ENCODE peak calls at places on chromosomes 16 and 17, in five cellular contexts. N, T, V, I and Z are unnamed samples.
A peak's percentile ranks its signal among the peaks of the same experiment; 100 is the strongest.

GRCh38 chr16:50671644-50672260 is 9.4 kb downstream of the SNX20 start:
- DNase-seq in V (no peak), N (no peak), I (no peak), T (no peak), Z (no peak)

GRCh38 chr16:85370881-85371651 is 242.1 kb upstream of the GSE1 start:
- DNase-seq in N (no peak), V (no peak), T (no peak), I (no peak), Z (peak; percentile 73)

GRCh38 chr17:74475189-74475588 is 8.8 kb downstream of the CD300A start:
- DNase-seq in V (no peak), I (no peak), T (no peak), N (no peak), Z (no peak)

GRCh38 chr16:80121522-80121909 is 419.3 kb upstream of the DYNLRB2 start:
- DNase-seq in V (no peak), T (no peak), N (no peak), I (no peak), Z (no peak)

GRCh38 chr16:58843675-58844074 is 109.6 kb upstream of the GOT2 start:
- DNase-seq in I (no peak), N (no peak), T (peak; percentile 35), V (no peak), Z (no peak)

GRCh38 chr17:12140685-12141084 is 120.0 kb downstream of the MAP2K4 start:
- DNase-seq in I (no peak), V (no peak), T (no peak), N (no peak), Z (no peak)

GRCh38 chr16:15509593-15510520 is 75.5 kb downstream of the BMERB1 start:
- DNase-seq in T (no peak), V (no peak), N (no peak), I (no peak), Z (no peak)

GRCh38 chr17:2092253-2092652 is 37.4 kb downstream of the HIC1 start:
- DNase-seq in V (no peak), N (no peak), I (peak; percentile 76), T (no peak), Z (no peak)

GRCh38 chr16:6689643-6690042 is 643.0 kb upstream of the RBFOX1 start:
- DNase-seq in V (no peak), N (no peak), I (no peak), T (no peak), Z (no peak)

GRCh38 chr16:75254359-75254837 is 3.0 kb upstream of the BCAR1 start:
- DNase-seq in N (no peak), T (no peak), V (no peak), I (peak; percentile 98), Z (no peak)

GRCh38 chr16:74982303-74982702 is 2.6 kb downstream of the WDR59 start:
- DNase-seq in V (no peak), T (no peak), N (no peak), I (no peak), Z (no peak)

GRCh38 chr17:53033297-53033696 is 789.4 kb upstream of the KIF2B start:
- DNase-seq in T (no peak), I (no peak), N (no peak), V (no peak), Z (no peak)
- H3K4me1 ChIP-seq in T (peaks cover 3% of the 10 kb centered on the region), I (no peaks in the 10 kb centered on the region), N (no peaks in the 10 kb centered on the region), V (no peaks in the 10 kb centered on the region), Z (no peaks in the 10 kb centered on the region)

GRCh38 chr17:5444209-5444608 is 5.3 kb upstream of the C1QBP start:
- DNase-seq in V (no peak), I (no peak), T (no peak), N (no peak), Z (no peak)
- H3K36me3 ChIP-seq in V (no peaks in the 10 kb centered on the region), I (peaks cover 17% of the 10 kb centered on the region), T (peaks cover 33% of the 10 kb centered on the region), N (no peaks in the 10 kb centered on the region), Z (no peaks in the 10 kb centered on the region)

DNA sequence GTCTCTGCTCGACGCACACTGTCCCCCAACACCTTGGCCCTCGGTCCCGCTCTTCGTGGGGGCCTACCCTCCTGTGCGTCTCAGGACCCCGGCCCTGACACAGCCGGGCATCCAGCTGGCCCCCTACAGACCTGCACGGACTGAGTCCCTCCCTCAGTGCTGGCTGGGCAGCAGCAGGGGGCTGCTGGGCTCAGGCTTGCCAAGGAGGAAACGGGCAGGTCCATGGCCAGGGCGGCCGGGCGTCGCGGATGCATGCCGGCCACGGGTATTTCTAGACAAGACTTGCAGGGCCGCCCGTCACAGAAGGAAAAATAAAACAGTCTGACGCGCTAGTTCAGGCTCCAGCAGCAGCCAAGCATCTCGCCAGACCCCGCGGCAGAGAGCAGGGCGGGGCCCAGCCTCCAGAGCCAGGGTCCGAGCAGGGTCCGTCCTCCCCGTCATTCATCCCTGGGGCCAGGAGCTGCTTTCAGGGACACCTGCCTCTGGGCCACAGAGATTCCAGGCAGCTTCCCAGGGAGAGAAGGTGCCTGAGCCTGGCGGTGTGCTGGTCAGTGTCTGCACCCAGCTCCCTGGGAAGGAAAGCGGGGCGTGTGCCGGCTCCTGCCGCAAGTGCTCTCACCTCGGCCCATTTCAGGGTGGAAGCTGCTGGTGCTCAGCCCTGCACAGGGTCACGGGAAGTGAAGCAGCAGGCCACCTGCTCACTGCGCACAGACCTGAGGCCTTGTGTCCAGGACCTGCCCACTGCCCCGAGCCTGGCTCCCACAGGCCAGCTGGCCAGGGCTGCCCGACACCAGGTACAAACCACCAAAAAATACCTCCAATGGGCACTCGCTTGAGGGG is 7.2 kb upstream of the PVALEF start:
- DNase-seq in V (no peak), T (no peak), N (no peak), I (no peak), Z (no peak)
- H3K4me1 ChIP-seq in V (peaks cover 19% of the 10 kb centered on the region), T (no peaks in the 10 kb centered on the region), N (peaks cover 5% of the 10 kb centered on the region), I (no peaks in the 10 kb centered on the region), Z (no peaks in the 10 kb centered on the region)

GRCh38 chr17:82789806-82790205 is 37.9 kb downstream of the TBCD start:
- DNase-seq in N (no peak), I (no peak), V (no peak), T (no peak), Z (no peak)

GRCh38 chr17:82789051-82789592 is 37.3 kb downstream of the TBCD start:
- DNase-seq in T (no peak), N (no peak), V (no peak), I (no peak), Z (no peak)

GRCh38 chr17:82793974-82794620 is 42.2 kb downstream of the TBCD start:
- DNase-seq in T (no peak), I (no peak), V (no peak), N (no peak), Z (no peak)

GRCh38 chr17:82790391-82790790 is 38.5 kb downstream of the TBCD start:
- DNase-seq in N (no peak), I (no peak), V (no peak), T (no peak), Z (no peak)

GRCh38 chr17:82791532-82791931 is 39.7 kb downstream of the TBCD start:
- DNase-seq in T (no peak), N (no peak), I (peak; percentile 86), V (no peak), Z (no peak)
- H3K36me3 ChIP-seq in T (no peaks in the 10 kb centered on the region), N (no peaks in the 10 kb centered on the region), I (no peaks in the 10 kb centered on the region), V (no peaks in the 10 kb centered on the region), Z (no peaks in the 10 kb centered on the region)

GRCh38 chr17:57402691-57403090 is 146.4 kb downstream of the MSI2 start:
- DNase-seq in I (no peak), N (no peak), T (no peak), V (no peak), Z (no peak)
- H3K4me1 ChIP-seq in I (peaks cover 12% of the 10 kb centered on the region), N (peaks cover 12% of the 10 kb centered on the region), T (peaks cover 52% of the 10 kb centered on the region), V (no peaks in the 10 kb centered on the region), Z (peaks cover 11% of the 10 kb centered on the region)

GRCh38 chr17:28675485-28675884 is 13.5 kb downstream of the SUPT6H start:
- DNase-seq in I (peak; percentile 16), V (no peak), T (no peak), N (no peak), Z (peak; percentile 16)
- H3K36me3 ChIP-seq in I (peaks cover 61% of the 10 kb centered on the region), V (peaks cover 9% of the 10 kb centered on the region), T (peaks cover 87% of the 10 kb centered on the region), N (no peaks in the 10 kb centered on the region), Z (peaks cover 8% of the 10 kb centered on the region)

DNA sequence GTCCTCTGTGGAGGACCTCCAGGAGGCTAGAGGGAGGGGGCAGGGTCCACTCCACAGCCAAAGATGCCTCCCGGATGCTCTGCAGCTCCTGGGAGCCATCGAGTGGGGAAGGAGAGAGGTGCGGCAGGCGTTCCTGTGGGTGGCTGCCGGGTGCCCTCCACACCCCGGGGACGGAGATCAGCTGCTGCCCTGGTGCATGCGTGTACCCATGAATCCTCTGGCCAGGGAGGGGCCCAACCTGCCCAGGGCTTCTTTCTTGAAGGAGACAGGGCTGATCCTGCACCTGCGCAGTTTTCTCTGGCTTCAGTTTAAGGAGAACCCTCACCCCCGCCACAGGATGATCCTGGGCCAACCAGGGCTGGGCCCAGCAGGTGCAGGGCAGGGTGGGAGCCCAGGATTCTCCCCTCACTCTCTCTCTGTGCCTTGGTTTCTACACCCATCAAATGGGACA is 33.5 kb upstream of the DOC2B start:
- DNase-seq in T (no peak), I (no peak), N (no peak), V (no peak), Z (no peak)
- H3K4me1 ChIP-seq in T (no peaks in the 10 kb centered on the region), I (peaks cover 10% of the 10 kb centered on the region), N (no peaks in the 10 kb centered on the region), V (no peaks in the 10 kb centered on the region), Z (no peaks in the 10 kb centered on the region)

DNA sequence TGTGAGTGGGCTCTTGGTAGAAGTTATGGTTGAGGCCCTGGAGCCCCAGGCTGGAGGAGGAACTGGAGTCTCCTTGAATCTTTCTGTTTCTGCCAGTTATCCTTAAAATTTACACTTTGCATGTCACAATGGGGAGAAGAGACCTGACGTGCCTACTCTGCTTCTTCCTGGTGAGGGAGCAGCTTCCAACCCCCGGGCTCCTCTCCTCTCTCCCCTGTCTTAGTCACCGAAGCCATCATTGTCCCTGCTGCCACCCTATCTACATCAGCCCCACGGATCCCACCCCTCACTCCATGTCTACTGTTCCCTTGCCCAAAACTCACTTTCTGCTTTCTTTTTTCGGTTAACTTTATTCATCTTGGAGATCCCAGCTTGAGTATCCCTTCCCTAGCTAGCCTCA is 17.6 kb downstream of the DNAJA3 start:
- DNase-seq in V (no peak), T (no peak), N (no peak), I (no peak), Z (no peak)
- H3K36me3 ChIP-seq in V (no peaks in the 10 kb centered on the region), T (peaks cover 70% of the 10 kb centered on the region), N (no peaks in the 10 kb centered on the region), I (peaks cover 61% of the 10 kb centered on the region), Z (no peaks in the 10 kb centered on the region)